ENCODE peak calls at places on chromosome 21, in five cellular contexts. K, M, E, X and R are unnamed samples.

GRCh38 chr21:36096398-36097290 is 26.8 kb downstream of the CBR1 start:
- DNase-seq in K (no peak), M (no peak), E (no peak), X (no peak), R (no peak)

GRCh38 chr21:29360799-29361765 is 62.4 kb downstream of the BACH1 start:
- DNase-seq in K (peak), M (peak), E (no peak), X (no peak), R (no peak)

GRCh38 chr21:18384771-18385170 is 18.8 kb downstream of the TMPRSS15 start:
- DNase-seq in K (no peak), M (peak), E (peak), X (no peak), R (no peak)

GRCh38 chr21:46155514-46156377 is at the start of gene FTCD:
- DNase-seq in K (no peak), M (no peak), E (no peak), X (no peak), R (peak)

GRCh38 chr21:14547834-14548513 is 1.9 kb upstream of the SAMSN1 start:
- DNase-seq in K (no peak), M (no peak), E (no peak), X (no peak), R (no peak)

GRCh38 chr21:28704746-28705145 is 287.9 kb downstream of the LTN1 start:
- DNase-seq in K (peak), M (no peak), E (no peak), X (no peak), R (no peak)

GRCh38 chr21:37767984-37768383 is 148.3 kb downstream of the KCNJ6 start:
- DNase-seq in K (peak), M (no peak), E (no peak), X (no peak), R (no peak)

GRCh38 chr21:27802816-27803475 is 836.1 kb upstream of the ADAMTS5 start:
- DNase-seq in K (peak), M (peak), E (peak), X (no peak), R (no peak)

GRCh38 chr21:45306832-45307571 is 19.3 kb upstream of the POFUT2 start:
- DNase-seq in K (peak), M (no peak), E (peak), X (no peak), R (peak)

DNA sequence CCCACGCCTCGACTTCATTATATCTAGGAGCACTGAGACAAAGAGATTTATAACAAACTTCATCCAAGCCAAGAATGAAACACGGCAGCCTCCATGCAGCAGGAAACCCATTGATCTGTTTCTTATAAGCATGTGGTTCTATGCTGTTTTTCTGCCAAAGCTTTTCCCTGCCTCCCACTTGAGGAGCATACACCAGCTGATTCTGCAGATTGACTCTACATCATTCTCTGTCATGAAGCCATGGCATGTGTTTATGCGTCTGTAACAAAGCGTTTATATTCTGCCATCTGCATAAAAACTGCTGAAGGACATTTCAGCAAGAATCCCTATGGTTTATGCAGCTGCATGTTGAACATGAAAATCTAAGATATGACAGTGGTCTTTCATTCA is 102.0 kb downstream of the CYYR1 start:
- DNase-seq in K (no peak), M (no peak), E (no peak), X (no peak), R (no peak)
- TF ChIP-seq BHLHE40 in K (no peak), M (no peak), E (no peak), X (no peak), R (no peak)

GRCh38 chr21:15688016-15688415 is 41.8 kb upstream of the USP25 start:
- DNase-seq in K (no peak), M (no peak), E (no peak), X (no peak), R (no peak)

GRCh38 chr21:15692711-15693110 is 37.1 kb upstream of the USP25 start:
- DNase-seq in K (peak), M (no peak), E (no peak), X (no peak), R (no peak)

GRCh38 chr21:15687208-15687607 is 42.6 kb upstream of the USP25 start:
- DNase-seq in K (peak), M (no peak), E (no peak), X (no peak), R (no peak)

GRCh38 chr21:15686506-15686905 is 43.3 kb upstream of the USP25 start:
- DNase-seq in K (no peak), M (no peak), E (no peak), X (no peak), R (no peak)

DNA sequence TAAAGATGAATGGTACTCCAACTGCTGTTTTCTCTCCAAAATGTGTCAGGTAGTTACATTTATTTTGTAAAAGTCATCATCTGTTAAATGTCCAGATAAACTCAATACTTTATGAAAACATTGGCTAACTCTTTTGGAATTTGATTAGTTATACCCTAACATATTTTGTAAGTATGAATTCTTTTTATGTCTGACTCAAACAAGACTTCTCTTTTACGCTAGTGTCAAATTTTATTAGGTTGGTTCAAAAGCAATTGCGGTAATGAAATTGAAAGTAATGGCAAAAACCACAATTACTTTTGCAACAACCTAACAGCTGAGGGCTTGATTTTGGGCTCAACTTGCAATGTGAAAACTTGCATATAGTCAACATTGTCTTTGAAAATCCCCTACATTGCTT is 41.0 kb upstream of the USP25 start:
- DNase-seq in K (no peak), M (no peak), E (no peak), X (no peak), R (no peak)
- TF ChIP-seq CEBPB in K (no peak), M (no peak), E (no peak), X (no peak), R (no peak)

GRCh38 chr21:32484706-32485380 is 72.3 kb downstream of the EVA1C start:
- DNase-seq in K (no peak), M (no peak), E (no peak), X (no peak), R (no peak)
- TF ChIP-seq BHLHE40 in K (no peak), M (no peak), E (no peak), X (no peak), R (no peak)

GRCh38 chr21:42735944-42736343 is 82.5 kb downstream of the PDE9A start:
- DNase-seq in K (no peak), M (no peak), E (no peak), X (no peak), R (peak)

GRCh38 chr21:42739061-42739931 is 85.9 kb downstream of the PDE9A start:
- DNase-seq in K (peak), M (no peak), E (no peak), X (no peak), R (peak)

GRCh38 chr21:42740405-42740909 is 87.0 kb downstream of the PDE9A start:
- DNase-seq in K (no peak), M (no peak), E (no peak), X (no peak), R (no peak)

GRCh38 chr21:42736646-42737350 is 83.4 kb downstream of the PDE9A start:
- DNase-seq in K (no peak), M (no peak), E (no peak), X (no peak), R (no peak)

DNA sequence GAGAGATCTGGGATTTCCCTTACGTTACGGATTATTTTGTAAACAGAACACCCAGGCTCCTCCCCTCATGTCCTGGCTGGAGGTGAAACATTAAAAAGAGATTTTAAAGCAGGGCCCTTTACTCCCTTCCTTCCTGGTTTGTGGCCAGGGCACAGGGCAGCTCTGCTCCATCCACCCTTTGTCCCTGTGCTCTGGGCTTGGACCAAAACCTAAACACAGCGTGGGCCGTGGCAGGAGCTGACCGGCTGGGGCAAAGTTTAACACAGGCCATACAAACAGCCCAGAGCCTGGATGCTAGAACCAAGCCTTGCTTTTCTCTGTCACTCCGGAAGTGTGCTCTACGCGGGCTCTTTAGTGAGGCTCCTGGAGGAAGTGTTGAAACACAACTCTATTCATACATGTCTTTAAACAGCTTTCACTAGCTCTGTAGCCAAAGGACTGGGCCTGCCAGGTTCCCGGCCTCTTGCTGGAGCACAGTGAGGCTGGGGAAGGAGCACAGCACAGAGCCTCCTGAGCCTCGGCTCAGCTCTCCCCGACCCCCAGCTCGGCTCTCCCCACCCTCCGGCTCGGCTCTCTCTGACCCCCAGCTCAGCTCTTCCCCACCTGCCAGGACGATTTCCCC is 84.7 kb downstream of the PDE9A start:
- DNase-seq in K (no peak), M (no peak), E (no peak), X (no peak), R (peak)
- TF ChIP-seq CEBPB in K (no peak), M (no peak), E (no peak), X (no peak), R (no peak)